ENCODE peak calls at places on chromosomes 11 and 22, in four cellular contexts. One of them, this sample, is unnamed.

GRCh38 chr11:126969865-126970479 is 30.6 kb downstream of the KIRREL3 start:
- DNase-seq in prostate gland: no peak
- DNase-seq in neural progenitor cell: peak; percentile 39
- DNase-seq in mammary epithelial cell: peak; percentile 66
- DNase-seq in this sample: no peak

GRCh38 chr22:49166746-49167145 is 660.9 kb downstream of the BRD1 start:
- DNase-seq in neural progenitor cell: no peak
- DNase-seq in prostate gland: no peak
- DNase-seq in mammary epithelial cell: no peak
- DNase-seq in this sample: peak; percentile 37

GRCh38 chr11:19866037-19866436 is 153.4 kb downstream of the NAV2 start:
- DNase-seq in mammary epithelial cell: no peak
- DNase-seq in neural progenitor cell: no peak
- DNase-seq in prostate gland: no peak
- DNase-seq in this sample: no peak

GRCh38 chr11:28296426-28296825 is 188.2 kb downstream of the METTL15 start:
- DNase-seq in prostate gland: no peak
- DNase-seq in neural progenitor cell: no peak
- DNase-seq in mammary epithelial cell: no peak
- DNase-seq in this sample: no peak

GRCh38 chr11:74057251-74058151 is 48.6 kb upstream of the UCP3 start:
- DNase-seq in neural progenitor cell: no peak
- DNase-seq in prostate gland: no peak
- DNase-seq in mammary epithelial cell: peak; percentile 4
- DNase-seq in this sample: no peak

GRCh38 chr11:44889266-44889665 is 61.4 kb downstream of the TP53I11 start:
- DNase-seq in prostate gland: no peak
- DNase-seq in mammary epithelial cell: no peak
- DNase-seq in neural progenitor cell: no peak
- DNase-seq in this sample: no peak

GRCh38 chr11:35354644-35355043 is 64.7 kb downstream of the SLC1A2 start:
- DNase-seq in neural progenitor cell: no peak
- DNase-seq in prostate gland: no peak
- DNase-seq in mammary epithelial cell: no peak
- DNase-seq in this sample: no peak

GRCh38 chr11:20099527-20099926 is 60.7 kb downstream of the DBX1 start:
- DNase-seq in neural progenitor cell: no peak
- DNase-seq in mammary epithelial cell: no peak
- DNase-seq in prostate gland: no peak
- DNase-seq in this sample: no peak

GRCh38 chr22:28381427-28382167 is 298.0 kb downstream of the TTC28 start:
- DNase-seq in prostate gland: no peak
- DNase-seq in neural progenitor cell: no peak
- DNase-seq in mammary epithelial cell: no peak
- DNase-seq in this sample: no peak

GRCh38 chr22:19764636-19765476 is 4.3 kb downstream of the TBX1 start:
- DNase-seq in mammary epithelial cell: no peak
- DNase-seq in neural progenitor cell: peak; percentile 41
- DNase-seq in prostate gland: no peak
- DNase-seq in this sample: no peak

GRCh38 chr22:47605886-47606285 is 843.4 kb downstream of the TBC1D22A start:
- DNase-seq in neural progenitor cell: no peak
- DNase-seq in mammary epithelial cell: no peak
- DNase-seq in prostate gland: no peak
- DNase-seq in this sample: peak; percentile 3

GRCh38 chr11:17604913-17605230 is 57.8 kb downstream of the OTOG start:
- DNase-seq in neural progenitor cell: no peak
- DNase-seq in mammary epithelial cell: no peak
- DNase-seq in prostate gland: no peak
- DNase-seq in this sample: no peak

GRCh38 chr11:119295178-119295577 is 21.8 kb downstream of the MCAM start:
- DNase-seq in neural progenitor cell: no peak
- DNase-seq in mammary epithelial cell: peak; percentile 67
- DNase-seq in prostate gland: no peak
- DNase-seq in this sample: no peak

GRCh38 chr11:120375076-120375475 is 38.9 kb downstream of the ARHGEF12 start:
- DNase-seq in neural progenitor cell: no peak
- DNase-seq in mammary epithelial cell: no peak
- DNase-seq in prostate gland: no peak
- DNase-seq in this sample: no peak

GRCh38 chr22:37080438-37080837 is 28.9 kb downstream of the KCTD17 start:
- DNase-seq in mammary epithelial cell: no peak
- DNase-seq in neural progenitor cell: no peak
- DNase-seq in prostate gland: no peak
- DNase-seq in this sample: no peak

GRCh38 chr11:31882951-31883392 is 71.8 kb upstream of the PAX6 start:
- DNase-seq in mammary epithelial cell: no peak
- DNase-seq in neural progenitor cell: peak; percentile 42
- DNase-seq in prostate gland: no peak
- DNase-seq in this sample: no peak

GRCh38 chr11:114077482-114078305 is 18.2 kb downstream of the ZBTB16 start:
- DNase-seq in prostate gland: no peak
- DNase-seq in neural progenitor cell: no peak
- DNase-seq in mammary epithelial cell: no peak
- DNase-seq in this sample: no peak

GRCh38 chr22:37501610-37502341 is 15.6 kb upstream of the MFNG start:
- DNase-seq in mammary epithelial cell: peak; percentile 88
- DNase-seq in prostate gland: peak; percentile 82
- DNase-seq in neural progenitor cell: no peak
- DNase-seq in this sample: peak; percentile 87

GRCh38 chr11:123543796-123544195 is 110.6 kb downstream of the SCN3B start:
- DNase-seq in mammary epithelial cell: peak; percentile 37
- DNase-seq in neural progenitor cell: no peak
- DNase-seq in prostate gland: no peak
- DNase-seq in this sample: no peak

GRCh38 chr22:22817468-22818201 is 70.0 kb upstream of the IGLL5 start:
- DNase-seq in prostate gland: no peak
- DNase-seq in mammary epithelial cell: no peak
- DNase-seq in neural progenitor cell: no peak
- DNase-seq in this sample: no peak

GRCh38 chr22:45544588-45545170 is 42.0 kb downstream of the FBLN1 start:
- DNase-seq in neural progenitor cell: no peak
- DNase-seq in mammary epithelial cell: peak; percentile 49
- DNase-seq in prostate gland: peak; percentile 30
- DNase-seq in this sample: no peak

GRCh38 chr22:38018938-38019827 is 34.8 kb upstream of the SOX10 start:
- DNase-seq in neural progenitor cell: no peak
- DNase-seq in mammary epithelial cell: no peak
- DNase-seq in prostate gland: no peak
- DNase-seq in this sample: no peak

GRCh38 chr22:40022536-40023225 is 27.9 kb downstream of the FAM83F start:
- DNase-seq in mammary epithelial cell: peak; percentile 95
- DNase-seq in neural progenitor cell: no peak
- DNase-seq in prostate gland: peak; percentile 92
- DNase-seq in this sample: no peak

GRCh38 chr22:44409691-44410316 is 88.2 kb downstream of the RTL6 start:
- DNase-seq in neural progenitor cell: no peak
- DNase-seq in mammary epithelial cell: no peak
- DNase-seq in prostate gland: no peak
- DNase-seq in this sample: no peak

GRCh38 chr11:27205779-27206549 is 157.1 kb downstream of the CCDC34 start:
- DNase-seq in prostate gland: no peak
- DNase-seq in neural progenitor cell: no peak
- DNase-seq in mammary epithelial cell: no peak
- DNase-seq in this sample: no peak

DNA sequence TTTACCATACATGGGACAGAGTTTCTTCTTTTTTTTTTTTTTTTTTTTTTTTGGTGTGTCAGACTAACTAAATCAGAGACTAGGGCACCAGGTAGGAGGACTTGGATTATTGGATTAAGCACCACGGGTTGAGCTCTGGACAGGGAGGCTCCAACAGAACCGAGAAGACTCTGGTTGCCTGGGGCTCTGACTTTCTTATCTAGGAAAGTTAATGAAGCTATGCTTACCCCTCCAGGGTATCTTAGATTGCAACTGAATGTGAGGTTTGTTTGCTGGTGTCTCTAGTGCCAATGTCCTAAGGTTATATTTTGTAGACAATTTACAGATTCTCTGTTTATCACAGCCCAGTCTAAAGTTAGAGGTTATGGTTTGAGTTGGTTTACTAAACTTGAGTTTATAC is 18.1 kb downstream of the ETS1 start:
- DNase-seq in mammary epithelial cell: no peak
- DNase-seq in prostate gland: no peak
- DNase-seq in neural progenitor cell: no peak
- DNase-seq in this sample: no peak
- H3K4me1 ChIP-seq in mammary epithelial cell: peaks cover 12% of the 10 kb centered on the region
- H3K4me1 ChIP-seq in prostate gland: no peaks in the 10 kb centered on the region
- H3K4me1 ChIP-seq in neural progenitor cell: peaks cover 10% of the 10 kb centered on the region
- H3K4me1 ChIP-seq in this sample: peaks cover 3% of the 10 kb centered on the region

GRCh38 chr11:76794371-76795284 is 11.5 kb downstream of the TSKU start:
- DNase-seq in neural progenitor cell: no peak
- DNase-seq in prostate gland: no peak
- DNase-seq in mammary epithelial cell: no peak
- DNase-seq in this sample: peak; percentile 2
- H3K4me1 ChIP-seq in neural progenitor cell: peaks cover 18% of the 10 kb centered on the region
- H3K4me1 ChIP-seq in prostate gland: peaks cover 18% of the 10 kb centered on the region
- H3K4me1 ChIP-seq in mammary epithelial cell: peaks cover 48% of the 10 kb centered on the region
- H3K4me1 ChIP-seq in this sample: peaks cover 28% of the 10 kb centered on the region

GRCh38 chr11:128481135-128481534 is 106.2 kb downstream of the ETS1 start:
- DNase-seq in prostate gland: no peak
- DNase-seq in neural progenitor cell: no peak
- DNase-seq in mammary epithelial cell: peak; percentile 66
- DNase-seq in this sample: no peak

GRCh38 chr11:128482512-128483191 is 104.7 kb downstream of the ETS1 start:
- DNase-seq in prostate gland: no peak
- DNase-seq in mammary epithelial cell: no peak
- DNase-seq in neural progenitor cell: no peak
- DNase-seq in this sample: peak; percentile 21

GRCh38 chr11:128484172-128484571 is 103.2 kb downstream of the ETS1 start:
- DNase-seq in prostate gland: no peak
- DNase-seq in neural progenitor cell: no peak
- DNase-seq in mammary epithelial cell: no peak
- DNase-seq in this sample: no peak

GRCh38 chr11:128482092-128482491 is 105.3 kb downstream of the ETS1 start:
- DNase-seq in mammary epithelial cell: no peak
- DNase-seq in prostate gland: no peak
- DNase-seq in neural progenitor cell: no peak
- DNase-seq in this sample: no peak

GRCh38 chr11:128483211-128483788 is 104.1 kb downstream of the ETS1 start:
- DNase-seq in prostate gland: no peak
- DNase-seq in mammary epithelial cell: no peak
- DNase-seq in neural progenitor cell: no peak
- DNase-seq in this sample: no peak
- H3K4me1 ChIP-seq in prostate gland: no peaks in the 10 kb centered on the region
- H3K4me1 ChIP-seq in mammary epithelial cell: peaks cover 25% of the 10 kb centered on the region
- H3K4me1 ChIP-seq in neural progenitor cell: no peaks in the 10 kb centered on the region
- H3K4me1 ChIP-seq in this sample: peaks cover 74% of the 10 kb centered on the region

DNA sequence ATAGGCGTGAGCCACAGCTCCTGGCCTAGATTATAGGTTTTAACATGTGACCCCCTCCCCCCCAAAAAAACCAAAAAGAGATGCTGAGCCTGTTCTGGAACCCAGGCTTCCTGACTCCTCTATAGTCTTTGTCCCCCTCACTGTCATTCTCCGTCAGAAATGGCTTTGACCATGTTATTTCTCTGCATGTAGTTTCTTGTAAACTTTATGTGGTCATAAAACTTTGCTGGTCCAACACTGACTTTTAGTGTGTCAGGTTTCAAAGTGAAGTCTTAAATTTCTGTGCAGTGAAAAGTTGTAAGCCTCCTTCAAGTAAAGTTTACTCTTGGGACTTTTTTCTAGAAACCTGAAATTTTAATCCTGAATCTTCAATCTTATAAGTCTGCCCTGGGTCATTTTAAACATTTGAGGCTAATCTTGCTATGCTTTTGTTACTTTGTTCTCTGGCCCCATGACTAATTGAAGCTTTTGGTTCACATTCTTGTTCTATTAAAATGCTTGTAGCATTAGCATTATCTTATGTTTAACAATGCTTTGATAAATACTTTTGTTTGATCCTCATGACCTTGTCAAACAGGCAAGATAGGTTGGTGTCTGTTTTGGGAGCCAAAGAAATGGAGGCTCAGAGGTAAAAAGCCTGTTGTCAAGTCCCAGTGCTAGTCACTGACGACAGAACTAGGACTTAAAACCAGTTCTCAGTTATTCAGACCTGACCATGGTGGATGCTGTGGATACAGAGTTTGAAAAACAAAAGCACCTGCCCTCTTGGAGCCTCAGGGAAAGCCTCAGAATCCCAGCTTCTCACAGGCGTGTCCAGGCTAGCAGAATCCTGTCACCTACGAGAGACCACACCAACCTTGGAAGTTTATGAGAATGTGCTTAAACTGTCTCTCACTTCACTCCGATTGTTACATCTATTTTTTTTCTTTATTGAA is 87.7 kb upstream of the HORMAD2 start:
- DNase-seq in neural progenitor cell: no peak
- DNase-seq in prostate gland: peak; percentile 47
- DNase-seq in mammary epithelial cell: peak; percentile 90
- DNase-seq in this sample: no peak
- H3K4me1 ChIP-seq in neural progenitor cell: peaks cover 15% of the 10 kb centered on the region
- H3K4me1 ChIP-seq in prostate gland: peaks cover 8% of the 10 kb centered on the region
- H3K4me1 ChIP-seq in mammary epithelial cell: peaks cover 36% of the 10 kb centered on the region
- H3K4me1 ChIP-seq in this sample: peaks cover 25% of the 10 kb centered on the region